ENCODE peak calls at places on chromosomes 3 and 15, in ten cellular contexts. One of them, this sample, is unnamed.

GRCh38 chr3:124269619-124270018 is 277.7 kb upstream of the ROPN1 start:
- DNase-seq in IMR-90: no peak
- DNase-seq in A549: no peak
- DNase-seq in esophagus squamous epithelium: no peak
- DNase-seq in sigmoid colon: no peak
- DNase-seq in NB4: no peak
- DNase-seq in spleen: no peak
- DNase-seq in GM12891: no peak
- DNase-seq in H1: no peak
- DNase-seq in H54: no peak
- DNase-seq in this sample: no peak

GRCh38 chr3:141663993-141664392 is 74.1 kb upstream of the RNF7 start:
- DNase-seq in IMR-90: peak
- DNase-seq in A549: no peak
- DNase-seq in esophagus squamous epithelium: no peak
- DNase-seq in sigmoid colon: no peak
- DNase-seq in NB4: no peak
- DNase-seq in spleen: no peak
- DNase-seq in GM12891: no peak
- DNase-seq in H1: no peak
- DNase-seq in H54: no peak
- DNase-seq in this sample: no peak

GRCh38 chr3:48949376-48949717 is 30.7 kb downstream of the ARIH2 start:
- DNase-seq in IMR-90: peak
- DNase-seq in A549: no peak
- DNase-seq in esophagus squamous epithelium: no peak
- DNase-seq in sigmoid colon: no peak
- DNase-seq in NB4: no peak
- DNase-seq in spleen: no peak
- DNase-seq in GM12891: no peak
- DNase-seq in H1: no peak
- DNase-seq in H54: no peak
- DNase-seq in this sample: no peak

GRCh38 chr15:31276596-31277298 is 49.9 kb upstream of the KLF13 start:
- DNase-seq in IMR-90: no peak
- DNase-seq in A549: no peak
- DNase-seq in esophagus squamous epithelium: no peak
- DNase-seq in sigmoid colon: peak
- DNase-seq in NB4: no peak
- DNase-seq in spleen: peak
- DNase-seq in GM12891: no peak
- DNase-seq in H1: no peak
- DNase-seq in H54: no peak
- DNase-seq in this sample: no peak

GRCh38 chr3:128235207-128235933 is 82.1 kb downstream of the EEFSEC start:
- DNase-seq in IMR-90: peak
- DNase-seq in A549: no peak
- DNase-seq in esophagus squamous epithelium: no peak
- DNase-seq in sigmoid colon: no peak
- DNase-seq in NB4: peak
- DNase-seq in spleen: no peak
- DNase-seq in GM12891: no peak
- DNase-seq in H1: no peak
- DNase-seq in H54: no peak
- DNase-seq in this sample: no peak

GRCh38 chr15:74635228-74635627 is 19.6 kb downstream of the CLK3 start:
- DNase-seq in IMR-90: peak
- DNase-seq in A549: peak
- DNase-seq in esophagus squamous epithelium: no peak
- DNase-seq in sigmoid colon: no peak
- DNase-seq in NB4: peak
- DNase-seq in spleen: peak
- DNase-seq in GM12891: peak
- DNase-seq in H1: no peak
- DNase-seq in H54: peak
- DNase-seq in this sample: peak

GRCh38 chr3:18237251-18238005 is 187.7 kb downstream of the SATB1 start:
- DNase-seq in IMR-90: peak
- DNase-seq in A549: no peak
- DNase-seq in esophagus squamous epithelium: no peak
- DNase-seq in sigmoid colon: no peak
- DNase-seq in NB4: no peak
- DNase-seq in spleen: no peak
- DNase-seq in GM12891: no peak
- DNase-seq in H1: no peak
- DNase-seq in H54: peak
- DNase-seq in this sample: no peak

GRCh38 chr3:150890320-150890719 is 14.9 kb downstream of the MINDY4B start:
- DNase-seq in IMR-90: peak
- DNase-seq in A549: no peak
- DNase-seq in esophagus squamous epithelium: no peak
- DNase-seq in sigmoid colon: no peak
- DNase-seq in NB4: peak
- DNase-seq in spleen: no peak
- DNase-seq in GM12891: no peak
- DNase-seq in H1: no peak
- DNase-seq in H54: no peak
- DNase-seq in this sample: no peak

GRCh38 chr3:126321490-126321889 is 35.7 kb downstream of the KLF15 start:
- DNase-seq in IMR-90: no peak
- DNase-seq in A549: no peak
- DNase-seq in esophagus squamous epithelium: no peak
- DNase-seq in sigmoid colon: peak
- DNase-seq in NB4: no peak
- DNase-seq in spleen: peak
- DNase-seq in GM12891: no peak
- DNase-seq in H1: no peak
- DNase-seq in H54: no peak
- DNase-seq in this sample: no peak

GRCh38 chr15:60799885-60800728 is 321.2 kb upstream of the ICE2 start:
- DNase-seq in IMR-90: peak
- DNase-seq in A549: no peak
- DNase-seq in esophagus squamous epithelium: no peak
- DNase-seq in sigmoid colon: no peak
- DNase-seq in NB4: no peak
- DNase-seq in spleen: no peak
- DNase-seq in GM12891: no peak
- DNase-seq in H1: no peak
- DNase-seq in H54: no peak
- DNase-seq in this sample: no peak

GRCh38 chr3:125374501-125374995 is 577 bp downstream of the ZNF148 start:
- DNase-seq in IMR-90: peak
- DNase-seq in A549: peak
- DNase-seq in esophagus squamous epithelium: no peak
- DNase-seq in sigmoid colon: no peak
- DNase-seq in NB4: peak
- DNase-seq in spleen: no peak
- DNase-seq in GM12891: peak
- DNase-seq in H1: no peak
- DNase-seq in H54: peak
- DNase-seq in this sample: peak

DNA sequence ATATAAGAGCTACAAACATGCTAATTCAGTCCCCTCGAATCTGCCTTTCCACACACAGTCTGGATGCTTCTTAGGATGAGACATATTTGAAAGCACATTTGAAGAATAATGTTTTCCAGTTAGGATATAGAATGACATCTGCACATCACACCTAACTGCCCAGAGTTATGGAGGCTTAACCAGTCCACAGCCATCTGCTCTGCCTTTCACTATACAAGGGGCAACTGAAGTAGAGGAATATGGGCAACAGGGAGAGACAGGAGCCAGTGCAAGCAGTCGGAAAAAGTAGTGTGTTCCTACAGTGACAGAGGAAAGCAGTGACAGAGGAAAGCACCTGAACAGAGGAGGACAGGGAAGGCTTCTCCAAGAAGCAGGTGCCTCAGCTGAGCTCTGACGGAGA is 79.0 kb upstream of the CLDN18 start:
- DNase-seq in IMR-90: no peak
- DNase-seq in A549: no peak
- DNase-seq in esophagus squamous epithelium: no peak
- DNase-seq in sigmoid colon: no peak
- DNase-seq in NB4: no peak
- DNase-seq in spleen: no peak
- DNase-seq in GM12891: no peak
- DNase-seq in H1: no peak
- DNase-seq in H54: no peak
- DNase-seq in this sample: no peak
- TF ChIP-seq POLR2A in IMR-90: no peak
- TF ChIP-seq POLR2A in A549: no peak
- TF ChIP-seq POLR2A in esophagus squamous epithelium: no peak
- TF ChIP-seq POLR2A in sigmoid colon: no peak
- TF ChIP-seq POLR2A in NB4: no peak
- TF ChIP-seq POLR2A in spleen: no peak
- TF ChIP-seq POLR2A in GM12891: no peak
- TF ChIP-seq POLR2A in H1: no peak
- TF ChIP-seq POLR2A in H54: no peak
- TF ChIP-seq POLR2A in this sample: no peak

DNA sequence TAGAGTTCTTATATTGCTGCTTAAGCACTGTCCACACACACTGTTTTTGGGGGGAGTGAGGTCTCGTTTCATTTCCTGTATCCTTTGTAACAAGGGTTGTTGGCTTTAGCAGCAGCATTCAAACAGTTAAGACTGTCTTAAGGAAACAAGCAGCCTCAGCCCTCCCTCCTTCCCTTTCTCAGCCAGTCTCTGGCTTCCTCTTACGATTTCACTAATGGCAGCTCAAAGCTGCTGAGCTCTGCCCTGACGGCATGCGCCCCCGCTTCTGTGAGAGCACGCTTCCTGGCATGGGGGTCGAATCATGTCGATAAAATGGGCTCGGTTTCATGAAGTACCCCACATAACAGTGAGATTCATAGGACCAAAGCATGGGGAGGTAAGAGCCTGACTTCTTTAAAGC is 105.0 kb downstream of the KLHL25 start:
- DNase-seq in IMR-90: peak
- DNase-seq in A549: no peak
- DNase-seq in esophagus squamous epithelium: no peak
- DNase-seq in sigmoid colon: no peak
- DNase-seq in NB4: peak
- DNase-seq in spleen: peak
- DNase-seq in GM12891: no peak
- DNase-seq in H1: peak
- DNase-seq in H54: no peak
- DNase-seq in this sample: peak
- TF ChIP-seq POLR2A in IMR-90: no peak
- TF ChIP-seq POLR2A in A549: no peak
- TF ChIP-seq POLR2A in esophagus squamous epithelium: no peak
- TF ChIP-seq POLR2A in sigmoid colon: no peak
- TF ChIP-seq POLR2A in NB4: peak
- TF ChIP-seq POLR2A in spleen: peak
- TF ChIP-seq POLR2A in GM12891: peak
- TF ChIP-seq POLR2A in H1: peak
- TF ChIP-seq POLR2A in H54: no peak
- TF ChIP-seq POLR2A in this sample: peak

GRCh38 chr3:194638991-194639605 is 5.9 kb upstream of the TMEM44 start:
- DNase-seq in IMR-90: no peak
- DNase-seq in A549: no peak
- DNase-seq in esophagus squamous epithelium: no peak
- DNase-seq in sigmoid colon: peak
- DNase-seq in NB4: no peak
- DNase-seq in spleen: no peak
- DNase-seq in GM12891: no peak
- DNase-seq in H1: no peak
- DNase-seq in H54: no peak
- DNase-seq in this sample: no peak
- TF ChIP-seq POLR2A in IMR-90: no peak
- TF ChIP-seq POLR2A in A549: no peak
- TF ChIP-seq POLR2A in esophagus squamous epithelium: no peak
- TF ChIP-seq POLR2A in sigmoid colon: no peak
- TF ChIP-seq POLR2A in NB4: no peak
- TF ChIP-seq POLR2A in spleen: no peak
- TF ChIP-seq POLR2A in GM12891: no peak
- TF ChIP-seq POLR2A in H1: no peak
- TF ChIP-seq POLR2A in H54: no peak
- TF ChIP-seq POLR2A in this sample: no peak

GRCh38 chr3:12484198-12484982 is at the start of gene TSEN2:
- DNase-seq in IMR-90: peak
- DNase-seq in A549: peak
- DNase-seq in esophagus squamous epithelium: peak
- DNase-seq in sigmoid colon: peak
- DNase-seq in NB4: peak
- DNase-seq in spleen: peak
- DNase-seq in GM12891: peak
- DNase-seq in H1: peak
- DNase-seq in H54: peak
- DNase-seq in this sample: peak
- TF ChIP-seq POLR2A in IMR-90: no peak
- TF ChIP-seq POLR2A in A549: peak
- TF ChIP-seq POLR2A in esophagus squamous epithelium: peak
- TF ChIP-seq POLR2A in sigmoid colon: no peak
- TF ChIP-seq POLR2A in NB4: peak
- TF ChIP-seq POLR2A in spleen: no peak
- TF ChIP-seq POLR2A in GM12891: peak
- TF ChIP-seq POLR2A in H1: peak
- TF ChIP-seq POLR2A in H54: peak
- TF ChIP-seq POLR2A in this sample: peak

GRCh38 chr15:85330941-85331588 is 49.3 kb upstream of the AKAP13 start:
- DNase-seq in IMR-90: peak
- DNase-seq in A549: peak
- DNase-seq in esophagus squamous epithelium: peak
- DNase-seq in sigmoid colon: peak
- DNase-seq in NB4: peak
- DNase-seq in spleen: peak
- DNase-seq in GM12891: peak
- DNase-seq in H1: peak
- DNase-seq in H54: no peak
- DNase-seq in this sample: peak
- TF ChIP-seq POLR2A in IMR-90: no peak
- TF ChIP-seq POLR2A in A549: no peak
- TF ChIP-seq POLR2A in esophagus squamous epithelium: no peak
- TF ChIP-seq POLR2A in sigmoid colon: no peak
- TF ChIP-seq POLR2A in NB4: no peak
- TF ChIP-seq POLR2A in spleen: no peak
- TF ChIP-seq POLR2A in GM12891: peak
- TF ChIP-seq POLR2A in H1: no peak
- TF ChIP-seq POLR2A in H54: no peak
- TF ChIP-seq POLR2A in this sample: no peak